ENCODE peak calls at places on chromosomes 12 and 14, in seven cellular contexts. D, H, L, J, Q, N and E are unnamed samples.

GRCh38 chr14:100290607-100291304 is 15.5 kb downstream of the SLC25A29 start:
- DNase-seq in D (no peak), N (no peak), J (no peak), H (no peak), Q (peak; percentile 5), L (no peak), E (no peak)

GRCh38 chr12:47184813-47185212 is 105.1 kb upstream of the AMIGO2 start:
- DNase-seq in J (no peak), H (no peak), Q (no peak), L (no peak), D (no peak), N (no peak), E (no peak)

GRCh38 chr14:93049295-93049694 is 66.4 kb downstream of the ITPK1 start:
- DNase-seq in D (no peak), N (no peak), J (no peak), H (no peak), L (no peak), Q (no peak), E (no peak)

GRCh38 chr12:53726342-53726741 is 910 bp downstream of the CALCOCO1 start:
- DNase-seq in J (peak; percentile 47), L (no peak), Q (no peak), H (no peak), D (no peak), N (no peak), E (peak; percentile 48)

GRCh38 chr12:45909041-45909713 is 81.2 kb downstream of the SCAF11 start:
- DNase-seq in D (no peak), J (no peak), N (no peak), H (no peak), L (no peak), Q (no peak), E (no peak)

GRCh38 chr12:44847888-44848770 is 28.0 kb downstream of the NELL2 start:
- DNase-seq in L (no peak), N (no peak), H (peak; percentile 83), Q (no peak), J (no peak), D (no peak), E (peak; percentile 64)

GRCh38 chr14:49052516-49052915 is 533.7 kb downstream of the RPS29 start:
- DNase-seq in D (no peak), J (no peak), H (no peak), L (no peak), Q (no peak), N (no peak), E (no peak)

GRCh38 chr14:67413806-67414769 is 2.1 kb upstream of the PLEK2 start:
- DNase-seq in N (no peak), Q (no peak), D (no peak), J (peak; percentile 61), H (no peak), L (no peak), E (no peak)

GRCh38 chr12:124916370-124917134 is 2.1 kb upstream of the UBC start:
- DNase-seq in L (peak; percentile 46), D (no peak), Q (no peak), J (peak; percentile 94), N (no peak), H (peak; percentile 39), E (peak; percentile 78)

GRCh38 chr14:20632448-20632830 is 9.1 kb downstream of the OR6S1 start:
- DNase-seq in N (no peak), D (no peak), L (peak; percentile 42), Q (no peak), J (no peak), H (no peak), E (no peak)

GRCh38 chr12:39464976-39465375 is 22.1 kb upstream of the KIF21A start:
- DNase-seq in H (no peak), L (no peak), Q (no peak), N (no peak), D (no peak), J (no peak), E (no peak)

GRCh38 chr14:53620325-53620716 is 336.3 kb downstream of the BMP4 start:
- DNase-seq in D (no peak), N (no peak), L (no peak), H (no peak), J (no peak), Q (no peak), E (no peak)

GRCh38 chr12:130601327-130601726 is 114.8 kb downstream of the RIMBP2 start:
- DNase-seq in Q (no peak), H (no peak), L (no peak), J (no peak), N (no peak), D (no peak), E (no peak)

GRCh38 chr12:87270894-87271293 is 758.3 kb downstream of the C12orf50 start:
- DNase-seq in J (no peak), L (no peak), Q (no peak), N (no peak), H (no peak), D (no peak), E (no peak)